ENCODE peak calls at places on chromosomes 16 and 17, in six cellular contexts. M, C, G, F, L and U are unnamed samples.

GRCh38 chr17:34313164-34313563 is 6.1 kb upstream of the CCL8 start:
- DNase-seq in G (no peak), L (no peak), C (no peak), F (no peak), M (no peak), U (no peak)

GRCh38 chr16:85975421-85976100 is 76.6 kb downstream of the IRF8 start:
- DNase-seq in C (no peak), F (no peak), M (no peak), L (no peak), G (no peak), U (no peak)

GRCh38 chr17:81553018-81553615 is 964 bp upstream of the FAAP100 start:
- DNase-seq in L (peak; percentile 79), M (peak; percentile 90), C (peak; percentile 88), G (peak; percentile 91), F (peak; percentile 73), U (peak; percentile 91)

GRCh38 chr16:67296422-67296821 is 17.1 kb downstream of the PLEKHG4 start:
- DNase-seq in G (no peak), C (no peak), M (no peak), F (no peak), L (no peak), U (peak; percentile 1)

GRCh38 chr17:9987779-9988585 is 82.9 kb upstream of the RCVRN start:
- DNase-seq in F (no peak), C (no peak), L (peak; percentile 69), M (peak; percentile 16), G (peak; percentile 69), U (peak; percentile 78)

GRCh38 chr17:30886187-30886586 is 19.9 kb downstream of the TEFM start:
- DNase-seq in F (no peak), M (no peak), C (no peak), G (no peak), L (no peak), U (no peak)

GRCh38 chr16:68752602-68753001 is 15.5 kb downstream of the CDH1 start:
- DNase-seq in C (no peak), M (no peak), G (peak; percentile 67), L (no peak), F (no peak), U (no peak)

GRCh38 chr16:75801307-75801706 is 75.0 kb upstream of the CPHXL start:
- DNase-seq in L (no peak), M (peak; percentile 23), F (no peak), C (no peak), G (no peak), U (no peak)

GRCh38 chr16:21656795-21657768 is 4.7 kb upstream of the IGSF6 start:
- DNase-seq in C (no peak), F (no peak), M (peak; percentile 59), G (no peak), L (no peak), U (no peak)

GRCh38 chr16:53541326-53541725 is 38.3 kb upstream of the AKTIP start:
- DNase-seq in M (no peak), G (no peak), L (no peak), F (no peak), C (no peak), U (no peak)

GRCh38 chr17:62797959-62798358 is 10.2 kb downstream of the MARCHF10 start:
- DNase-seq in C (no peak), M (no peak), F (no peak), L (no peak), G (no peak), U (no peak)

GRCh38 chr16:56534847-56535383 is 15.1 kb upstream of the BBS2 start:
- DNase-seq in C (no peak), M (peak; percentile 34), G (no peak), L (no peak), F (no peak), U (no peak)

GRCh38 chr16:66265556-66266133 is 100.8 kb upstream of the CDH5 start:
- DNase-seq in L (no peak), F (no peak), C (peak; percentile 31), M (no peak), G (peak; percentile 38), U (no peak)

GRCh38 chr17:45940826-45941225 is 46.5 kb downstream of the MAPT start:
- DNase-seq in F (no peak), C (no peak), G (no peak), M (no peak), L (peak; percentile 49), U (peak; percentile 45)

GRCh38 chr17:79129523-79129922 is 54.9 kb downstream of the ENGASE start:
- DNase-seq in C (no peak), F (no peak), G (no peak), L (no peak), M (no peak), U (no peak)

GRCh38 chr17:43556292-43556691 is 10.2 kb upstream of the ETV4 start:
- DNase-seq in C (peak; percentile 66), M (peak; percentile 90), G (no peak), F (no peak), L (no peak), U (peak; percentile 87)

GRCh38 chr17:58310511-58311428 is 17.8 kb downstream of the TSPOAP1 start:
- DNase-seq in G (peak; percentile 50), M (no peak), L (peak; percentile 27), C (peak; percentile 46), F (no peak), U (peak; percentile 74)

GRCh38 chr17:58391302-58391984 is 25.9 kb downstream of the RNF43 start:
- DNase-seq in C (peak; percentile 78), M (peak; percentile 99), F (no peak), G (no peak), L (peak; percentile 41), U (no peak)

GRCh38 chr17:75459590-75460267 is 3.3 kb downstream of the TMEM94 start:
- DNase-seq in C (no peak), M (peak; percentile 88), L (no peak), F (peak; percentile 31), G (no peak), U (no peak)

GRCh38 chr16:55907661-55908060 is 32.5 kb upstream of the CES5A start:
- DNase-seq in M (no peak), C (no peak), G (no peak), F (no peak), L (no peak), U (no peak)

GRCh38 chr17:17741346-17742023 is 60.2 kb downstream of the RAI1 start:
- DNase-seq in L (no peak), C (no peak), F (no peak), M (peak; percentile 59), G (no peak), U (no peak)

GRCh38 chr17:44307387-44308186 is 814 bp upstream of the RUNDC3A start:
- DNase-seq in F (no peak), L (no peak), C (no peak), G (no peak), M (no peak), U (no peak)

GRCh38 chr17:49361902-49362722 is at the start of gene ZNF652:
- DNase-seq in L (peak; percentile 93), C (peak; percentile 98), M (peak; percentile 96), F (peak; percentile 74), G (peak; percentile 93), U (peak; percentile 95)

GRCh38 chr16:47847220-47847970 is 308.4 kb downstream of the ABCC12 start:
- DNase-seq in C (no peak), G (no peak), F (no peak), L (no peak), M (no peak), U (no peak)

GRCh38 chr17:81513669-81514484 is 1.3 kb upstream of the ACTG1 start:
- DNase-seq in M (peak; percentile 84), C (peak; percentile 86), L (peak; percentile 85), G (peak; percentile 87), F (no peak), U (peak; percentile 92)

GRCh38 chr16:19424478-19424877 is 6.8 kb downstream of the TMC5 start:
- DNase-seq in C (no peak), M (no peak), F (no peak), G (no peak), L (no peak), U (no peak)